ENCODE peak calls at places on chromosome 7, in four cellular contexts. One of them, this sample, is unnamed.

GRCh38 chr7:36309301-36309700 is 80.4 kb upstream of the ANLN start:
- DNase-seq in psoas muscle: no peak
- DNase-seq in CD8-positive, alpha-beta T cell: no peak
- DNase-seq in AG04450: no peak
- DNase-seq in this sample: no peak

GRCh38 chr7:44269417-44269816 is 56.0 kb downstream of the CAMK2B start:
- DNase-seq in AG04450: no peak
- DNase-seq in CD8-positive, alpha-beta T cell: no peak
- DNase-seq in psoas muscle: no peak
- DNase-seq in this sample: no peak

GRCh38 chr7:74453321-74454011 is at the start of gene GTF2IRD1:
- DNase-seq in AG04450: peak; percentile 44
- DNase-seq in CD8-positive, alpha-beta T cell: peak; percentile 49
- DNase-seq in psoas muscle: peak; percentile 88
- DNase-seq in this sample: peak; percentile 89

GRCh38 chr7:128160296-128160695 is 80.8 kb upstream of the LEP start:
- DNase-seq in CD8-positive, alpha-beta T cell: no peak
- DNase-seq in psoas muscle: no peak
- DNase-seq in AG04450: no peak
- DNase-seq in this sample: no peak

GRCh38 chr7:101898019-101898575 is 80.7 kb downstream of the CUX1 start:
- DNase-seq in AG04450: no peak
- DNase-seq in psoas muscle: peak; percentile 51
- DNase-seq in CD8-positive, alpha-beta T cell: no peak
- DNase-seq in this sample: no peak

GRCh38 chr7:504221-505081 is 15.2 kb downstream of the PDGFA start:
- DNase-seq in psoas muscle: peak; percentile 40
- DNase-seq in CD8-positive, alpha-beta T cell: no peak
- DNase-seq in AG04450: no peak
- DNase-seq in this sample: peak; percentile 67

GRCh38 chr7:48087349-48087748 is 1.7 kb upstream of the UPP1 start:
- DNase-seq in CD8-positive, alpha-beta T cell: no peak
- DNase-seq in AG04450: no peak
- DNase-seq in psoas muscle: no peak
- DNase-seq in this sample: no peak

GRCh38 chr7:88229302-88229870 is 9.5 kb upstream of the SRI start:
- DNase-seq in AG04450: no peak
- DNase-seq in CD8-positive, alpha-beta T cell: no peak
- DNase-seq in psoas muscle: no peak
- DNase-seq in this sample: no peak

GRCh38 chr7:139702811-139703467 is 74.9 kb downstream of the HIPK2 start:
- DNase-seq in psoas muscle: no peak
- DNase-seq in CD8-positive, alpha-beta T cell: no peak
- DNase-seq in AG04450: no peak
- DNase-seq in this sample: no peak

GRCh38 chr7:12564996-12565764 is 5.3 kb upstream of the SCIN start:
- DNase-seq in psoas muscle: no peak
- DNase-seq in CD8-positive, alpha-beta T cell: no peak
- DNase-seq in AG04450: no peak
- DNase-seq in this sample: no peak

GRCh38 chr7:51366930-51367613 is 50.5 kb upstream of the COBL start:
- DNase-seq in AG04450: no peak
- DNase-seq in psoas muscle: no peak
- DNase-seq in CD8-positive, alpha-beta T cell: no peak
- DNase-seq in this sample: peak; percentile 79

GRCh38 chr7:81410471-81411117 is 359.3 kb downstream of the HGF start:
- DNase-seq in psoas muscle: no peak
- DNase-seq in CD8-positive, alpha-beta T cell: no peak
- DNase-seq in AG04450: no peak
- DNase-seq in this sample: no peak

GRCh38 chr7:75814407-75814947 is 871 bp upstream of the CCL24 start:
- DNase-seq in AG04450: no peak
- DNase-seq in CD8-positive, alpha-beta T cell: no peak
- DNase-seq in psoas muscle: no peak
- DNase-seq in this sample: no peak

GRCh38 chr7:120733143-120733542 is 124.8 kb downstream of the TSPAN12 start:
- DNase-seq in AG04450: peak; percentile 52
- DNase-seq in psoas muscle: no peak
- DNase-seq in CD8-positive, alpha-beta T cell: no peak
- DNase-seq in this sample: no peak

GRCh38 chr7:116522247-116522646 is 2.6 kb upstream of the CAV1 start:
- DNase-seq in AG04450: no peak
- DNase-seq in CD8-positive, alpha-beta T cell: no peak
- DNase-seq in psoas muscle: no peak
- DNase-seq in this sample: no peak

GRCh38 chr7:20330797-20331230 is at the start of gene ITGB8:
- DNase-seq in AG04450: no peak
- DNase-seq in psoas muscle: peak; percentile 55
- DNase-seq in CD8-positive, alpha-beta T cell: no peak
- DNase-seq in this sample: peak; percentile 55

GRCh38 chr7:75966209-75966961 is 28.0 kb downstream of the TMEM120A start:
- DNase-seq in psoas muscle: peak; percentile 86
- DNase-seq in AG04450: no peak
- DNase-seq in CD8-positive, alpha-beta T cell: no peak
- DNase-seq in this sample: no peak

GRCh38 chr7:151981223-151981622 is 25.0 kb downstream of the GALNTL5 start:
- DNase-seq in psoas muscle: no peak
- DNase-seq in CD8-positive, alpha-beta T cell: no peak
- DNase-seq in AG04450: no peak
- DNase-seq in this sample: no peak

GRCh38 chr7:47580811-47581331 is 1.0 kb downstream of the TNS3 start:
- DNase-seq in psoas muscle: no peak
- DNase-seq in CD8-positive, alpha-beta T cell: no peak
- DNase-seq in AG04450: no peak
- DNase-seq in this sample: peak; percentile 52

GRCh38 chr7:133827707-133828580 is 299.2 kb upstream of the LRGUK start:
- DNase-seq in CD8-positive, alpha-beta T cell: no peak
- DNase-seq in AG04450: no peak
- DNase-seq in psoas muscle: no peak
- DNase-seq in this sample: no peak

GRCh38 chr7:41975854-41976253 is 261.2 kb downstream of the GLI3 start:
- DNase-seq in psoas muscle: no peak
- DNase-seq in AG04450: no peak
- DNase-seq in CD8-positive, alpha-beta T cell: no peak
- DNase-seq in this sample: no peak

GRCh38 chr7:123024989-123025758 is 29.7 kb upstream of the TAS2R16 start:
- DNase-seq in CD8-positive, alpha-beta T cell: no peak
- DNase-seq in AG04450: no peak
- DNase-seq in psoas muscle: no peak
- DNase-seq in this sample: no peak

GRCh38 chr7:103630318-103630717 is 184.3 kb upstream of the SLC26A5 start:
- DNase-seq in psoas muscle: no peak
- DNase-seq in AG04450: no peak
- DNase-seq in CD8-positive, alpha-beta T cell: no peak
- DNase-seq in this sample: no peak

GRCh38 chr7:32495298-32496051 is at the start of gene AVL9:
- DNase-seq in CD8-positive, alpha-beta T cell: peak; percentile 99
- DNase-seq in psoas muscle: peak; percentile 99
- DNase-seq in AG04450: peak; percentile 86
- DNase-seq in this sample: peak; percentile 99

GRCh38 chr7:618539-619355 is 99.1 kb upstream of the PDGFA start:
- DNase-seq in psoas muscle: peak; percentile 38
- DNase-seq in CD8-positive, alpha-beta T cell: peak; percentile 77
- DNase-seq in AG04450: no peak
- DNase-seq in this sample: no peak

GRCh38 chr7:126662826-126663225 is 589.9 kb downstream of the GRM8 start:
- DNase-seq in psoas muscle: no peak
- DNase-seq in CD8-positive, alpha-beta T cell: no peak
- DNase-seq in AG04450: no peak
- DNase-seq in this sample: no peak

GRCh38 chr7:156820445-156821063 is 72.4 kb downstream of the LMBR1 start:
- DNase-seq in CD8-positive, alpha-beta T cell: no peak
- DNase-seq in psoas muscle: no peak
- DNase-seq in AG04450: no peak
- DNase-seq in this sample: no peak

GRCh38 chr7:2248984-2249694 is 7.1 kb downstream of the NUDT1 start:
- DNase-seq in CD8-positive, alpha-beta T cell: no peak
- DNase-seq in AG04450: peak; percentile 89
- DNase-seq in psoas muscle: peak; percentile 80
- DNase-seq in this sample: no peak

GRCh38 chr7:14275346-14275745 is 285.9 kb upstream of the ETV1 start:
- DNase-seq in CD8-positive, alpha-beta T cell: no peak
- DNase-seq in AG04450: no peak
- DNase-seq in psoas muscle: no peak
- DNase-seq in this sample: no peak

GRCh38 chr7:132837529-132837928 is 244.4 kb downstream of the CHCHD3 start:
- DNase-seq in psoas muscle: no peak
- DNase-seq in CD8-positive, alpha-beta T cell: no peak
- DNase-seq in AG04450: no peak
- DNase-seq in this sample: no peak

GRCh38 chr7:1300636-1301035 is 68.0 kb downstream of the UNCX start:
- DNase-seq in CD8-positive, alpha-beta T cell: no peak
- DNase-seq in AG04450: no peak
- DNase-seq in psoas muscle: peak; percentile 42
- DNase-seq in this sample: no peak

GRCh38 chr7:54792383-54792782 is 33.4 kb upstream of the SEC61G start:
- DNase-seq in AG04450: no peak
- DNase-seq in CD8-positive, alpha-beta T cell: no peak
- DNase-seq in psoas muscle: no peak
- DNase-seq in this sample: no peak

GRCh38 chr7:118580743-118581382 is 356.4 kb downstream of the ANKRD7 start:
- DNase-seq in AG04450: no peak
- DNase-seq in CD8-positive, alpha-beta T cell: no peak
- DNase-seq in psoas muscle: no peak
- DNase-seq in this sample: no peak

GRCh38 chr7:33346055-33346454 is 216.7 kb downstream of the BBS9 start:
- DNase-seq in psoas muscle: no peak
- DNase-seq in AG04450: no peak
- DNase-seq in CD8-positive, alpha-beta T cell: no peak
- DNase-seq in this sample: no peak

GRCh38 chr7:50687575-50688261 is 95.0 kb downstream of the GRB10 start:
- DNase-seq in CD8-positive, alpha-beta T cell: no peak
- DNase-seq in psoas muscle: no peak
- DNase-seq in AG04450: no peak
- DNase-seq in this sample: no peak

DNA sequence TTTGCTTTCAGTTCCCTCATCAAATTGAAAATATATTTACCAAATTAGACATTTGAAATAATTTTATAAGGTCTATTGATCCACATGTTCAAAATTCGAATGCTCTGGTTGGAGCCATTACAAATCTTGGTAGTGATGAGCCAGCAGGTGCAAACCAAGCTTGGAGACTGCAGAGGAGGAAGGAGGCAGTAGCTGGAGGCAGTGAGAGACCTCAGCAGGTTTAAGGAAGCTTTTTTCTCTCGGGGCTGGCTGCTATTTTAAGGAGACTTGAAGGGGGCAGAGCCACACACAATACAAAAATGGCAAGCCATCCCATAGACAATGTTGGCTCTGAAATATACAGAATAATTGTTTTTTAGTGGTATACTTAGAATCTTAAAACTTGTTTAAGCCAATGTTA is 185.7 kb downstream of the SNX10 start:
- DNase-seq in psoas muscle: no peak
- DNase-seq in CD8-positive, alpha-beta T cell: no peak
- DNase-seq in AG04450: no peak
- DNase-seq in this sample: no peak
- TF ChIP-seq CTCF in psoas muscle: no peak
- TF ChIP-seq CTCF in CD8-positive, alpha-beta T cell: no peak
- TF ChIP-seq CTCF in AG04450: no peak
- TF ChIP-seq CTCF in this sample: no peak

GRCh38 chr7:157831901-157832810 is 495.4 kb downstream of the DNAJB6 start:
- DNase-seq in AG04450: no peak
- DNase-seq in CD8-positive, alpha-beta T cell: no peak
- DNase-seq in psoas muscle: no peak
- DNase-seq in this sample: no peak

GRCh38 chr7:157832866-157833607 is 496.2 kb downstream of the DNAJB6 start:
- DNase-seq in AG04450: no peak
- DNase-seq in CD8-positive, alpha-beta T cell: no peak
- DNase-seq in psoas muscle: no peak
- DNase-seq in this sample: no peak

GRCh38 chr7:157837047-157837446 is 500.2 kb downstream of the DNAJB6 start:
- DNase-seq in psoas muscle: no peak
- DNase-seq in CD8-positive, alpha-beta T cell: no peak
- DNase-seq in AG04450: no peak
- DNase-seq in this sample: no peak

GRCh38 chr7:157837561-157837960 is 500.8 kb downstream of the DNAJB6 start:
- DNase-seq in CD8-positive, alpha-beta T cell: no peak
- DNase-seq in AG04450: no peak
- DNase-seq in psoas muscle: peak; percentile 19
- DNase-seq in this sample: no peak

GRCh38 chr7:157834501-157835143 is 497.8 kb downstream of the DNAJB6 start:
- DNase-seq in psoas muscle: no peak
- DNase-seq in CD8-positive, alpha-beta T cell: no peak
- DNase-seq in AG04450: no peak
- DNase-seq in this sample: no peak
- H3K9me3 ChIP-seq in psoas muscle: no peaks in the 10 kb centered on the region
- H3K9me3 ChIP-seq in CD8-positive, alpha-beta T cell: no peaks in the 10 kb centered on the region
- H3K9me3 ChIP-seq in AG04450: peaks cover 80% of the 10 kb centered on the region
- H3K9me3 ChIP-seq in this sample: peaks cover 5% of the 10 kb centered on the region

GRCh38 chr7:142334806-142335205 is 76.9 kb upstream of the PRSS58 start:
- DNase-seq in CD8-positive, alpha-beta T cell: no peak
- DNase-seq in AG04450: no peak
- DNase-seq in psoas muscle: no peak
- DNase-seq in this sample: no peak

GRCh38 chr7:142334236-142334635 is 76.4 kb upstream of the PRSS58 start:
- DNase-seq in AG04450: no peak
- DNase-seq in psoas muscle: no peak
- DNase-seq in CD8-positive, alpha-beta T cell: no peak
- DNase-seq in this sample: no peak

GRCh38 chr7:142337406-142338001 is 79.6 kb upstream of the PRSS58 start:
- DNase-seq in CD8-positive, alpha-beta T cell: no peak
- DNase-seq in AG04450: no peak
- DNase-seq in psoas muscle: no peak
- DNase-seq in this sample: no peak

GRCh38 chr7:142338633-142339501 is 81.0 kb upstream of the PRSS58 start:
- DNase-seq in psoas muscle: peak; percentile 65
- DNase-seq in CD8-positive, alpha-beta T cell: no peak
- DNase-seq in AG04450: no peak
- DNase-seq in this sample: peak; percentile 35
- TF ChIP-seq CTCF in psoas muscle: peak; percentile 9
- TF ChIP-seq CTCF in CD8-positive, alpha-beta T cell: no peak
- TF ChIP-seq CTCF in AG04450: peak; percentile 17
- TF ChIP-seq CTCF in this sample: peak; percentile 48

GRCh38 chr7:57339198-57339944 is 110.6 kb upstream of the ZNF716 start:
- DNase-seq in psoas muscle: peak; percentile 57
- DNase-seq in CD8-positive, alpha-beta T cell: no peak
- DNase-seq in AG04450: no peak
- DNase-seq in this sample: no peak
- H3K9me3 ChIP-seq in psoas muscle: no peaks in the 10 kb centered on the region
- H3K9me3 ChIP-seq in CD8-positive, alpha-beta T cell: no peaks in the 10 kb centered on the region
- H3K9me3 ChIP-seq in AG04450: peaks cover 54% of the 10 kb centered on the region
- H3K9me3 ChIP-seq in this sample: no peaks in the 10 kb centered on the region

GRCh38 chr7:146054909-146055308 is 61.7 kb upstream of the CNTNAP2 start:
- DNase-seq in AG04450: no peak
- DNase-seq in psoas muscle: no peak
- DNase-seq in CD8-positive, alpha-beta T cell: no peak
- DNase-seq in this sample: no peak
- TF ChIP-seq CTCF in AG04450: no peak
- TF ChIP-seq CTCF in psoas muscle: no peak
- TF ChIP-seq CTCF in CD8-positive, alpha-beta T cell: no peak
- TF ChIP-seq CTCF in this sample: no peak